ENCODE peak calls at places on chromosomes 3 and 15, in five cellular contexts. One of them, this sample, is unnamed.

GRCh38 chr15:43207024-43207423 is 13.8 kb downstream of the EPB42 start:
- DNase-seq in AG04450: no peak
- DNase-seq in CD8-positive, alpha-beta T cell: no peak
- DNase-seq in cardiac fibroblast: no peak
- DNase-seq in fibroblast of villous mesenchyme: no peak
- DNase-seq in this sample: no peak

GRCh38 chr3:13133471-13133981 is 60.3 kb upstream of the IQSEC1 start:
- DNase-seq in CD8-positive, alpha-beta T cell: no peak
- DNase-seq in AG04450: no peak
- DNase-seq in cardiac fibroblast: no peak
- DNase-seq in fibroblast of villous mesenchyme: no peak
- DNase-seq in this sample: no peak

GRCh38 chr3:58258392-58259040 is 20.9 kb downstream of the ABHD6 start:
- DNase-seq in CD8-positive, alpha-beta T cell: no peak
- DNase-seq in cardiac fibroblast: no peak
- DNase-seq in AG04450: no peak
- DNase-seq in fibroblast of villous mesenchyme: no peak
- DNase-seq in this sample: no peak

GRCh38 chr15:95446854-95447253 is 883.6 kb upstream of the NR2F2 start:
- DNase-seq in fibroblast of villous mesenchyme: no peak
- DNase-seq in AG04450: no peak
- DNase-seq in CD8-positive, alpha-beta T cell: no peak
- DNase-seq in cardiac fibroblast: no peak
- DNase-seq in this sample: no peak

GRCh38 chr15:56919708-56920637 is 1.5 kb downstream of the TCF12 start:
- DNase-seq in AG04450: no peak
- DNase-seq in fibroblast of villous mesenchyme: peak
- DNase-seq in CD8-positive, alpha-beta T cell: peak
- DNase-seq in cardiac fibroblast: peak
- DNase-seq in this sample: no peak

GRCh38 chr3:54083901-54084300 is 38.5 kb upstream of the CACNA2D3 start:
- DNase-seq in fibroblast of villous mesenchyme: no peak
- DNase-seq in CD8-positive, alpha-beta T cell: no peak
- DNase-seq in cardiac fibroblast: no peak
- DNase-seq in AG04450: no peak
- DNase-seq in this sample: no peak

GRCh38 chr3:144556392-144556791 is 584.8 kb downstream of the DIPK2A start:
- DNase-seq in fibroblast of villous mesenchyme: peak
- DNase-seq in AG04450: no peak
- DNase-seq in cardiac fibroblast: no peak
- DNase-seq in CD8-positive, alpha-beta T cell: no peak
- DNase-seq in this sample: no peak

GRCh38 chr3:165619077-165619476 is 218.1 kb downstream of the BCHE start:
- DNase-seq in AG04450: no peak
- DNase-seq in CD8-positive, alpha-beta T cell: no peak
- DNase-seq in fibroblast of villous mesenchyme: no peak
- DNase-seq in cardiac fibroblast: no peak
- DNase-seq in this sample: no peak

GRCh38 chr3:196639517-196640500 is at the start of gene NRROS:
- DNase-seq in CD8-positive, alpha-beta T cell: peak
- DNase-seq in fibroblast of villous mesenchyme: peak
- DNase-seq in cardiac fibroblast: peak
- DNase-seq in AG04450: no peak
- DNase-seq in this sample: no peak

GRCh38 chr3:64748244-64748894 is 60.6 kb upstream of the ADAMTS9 start:
- DNase-seq in CD8-positive, alpha-beta T cell: no peak
- DNase-seq in fibroblast of villous mesenchyme: no peak
- DNase-seq in cardiac fibroblast: no peak
- DNase-seq in AG04450: no peak
- DNase-seq in this sample: no peak

GRCh38 chr3:163071684-163072083 is 1575.1 kb downstream of the OTOL1 start:
- DNase-seq in fibroblast of villous mesenchyme: peak
- DNase-seq in AG04450: no peak
- DNase-seq in cardiac fibroblast: peak
- DNase-seq in CD8-positive, alpha-beta T cell: no peak
- DNase-seq in this sample: no peak

GRCh38 chr3:69142090-69142489 is 19.7 kb upstream of the LMOD3 start:
- DNase-seq in AG04450: peak
- DNase-seq in CD8-positive, alpha-beta T cell: no peak
- DNase-seq in cardiac fibroblast: peak
- DNase-seq in fibroblast of villous mesenchyme: peak
- DNase-seq in this sample: no peak

GRCh38 chr15:67660874-67661606 is 118.5 kb downstream of the MAP2K5 start:
- DNase-seq in AG04450: no peak
- DNase-seq in CD8-positive, alpha-beta T cell: no peak
- DNase-seq in fibroblast of villous mesenchyme: no peak
- DNase-seq in cardiac fibroblast: no peak
- DNase-seq in this sample: no peak

GRCh38 chr3:39435006-39435748 is 28.7 kb downstream of the RPSA start:
- DNase-seq in fibroblast of villous mesenchyme: peak
- DNase-seq in CD8-positive, alpha-beta T cell: no peak
- DNase-seq in AG04450: no peak
- DNase-seq in cardiac fibroblast: no peak
- DNase-seq in this sample: no peak

GRCh38 chr15:33735637-33736247 is 232.6 kb upstream of the CHRM5 start:
- DNase-seq in CD8-positive, alpha-beta T cell: no peak
- DNase-seq in fibroblast of villous mesenchyme: peak
- DNase-seq in AG04450: no peak
- DNase-seq in cardiac fibroblast: peak
- DNase-seq in this sample: no peak

GRCh38 chr3:26623409-26624208 is 1.0 kb downstream of the LRRC3B start:
- DNase-seq in CD8-positive, alpha-beta T cell: no peak
- DNase-seq in cardiac fibroblast: no peak
- DNase-seq in fibroblast of villous mesenchyme: no peak
- DNase-seq in AG04450: no peak
- DNase-seq in this sample: no peak

DNA sequence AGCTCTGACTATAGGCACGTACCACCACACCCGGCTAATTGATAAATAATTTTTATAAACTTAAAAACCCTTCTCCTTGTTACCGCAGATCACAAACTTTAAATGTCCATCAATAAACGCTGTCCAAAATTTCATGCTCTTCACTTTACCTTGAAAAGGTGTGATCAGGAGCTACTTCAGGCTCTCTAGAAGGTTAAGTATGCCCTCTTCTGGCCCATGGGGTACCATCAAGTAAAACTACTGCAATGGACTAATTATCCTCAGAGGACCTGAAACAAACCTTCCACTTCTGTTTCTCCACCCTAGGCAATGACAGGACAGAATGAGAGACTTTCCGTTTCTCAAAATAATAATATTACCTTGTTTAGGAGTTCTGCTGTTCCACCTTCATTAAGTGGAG is 9.2 kb downstream of the LZTFL1 start:
- DNase-seq in cardiac fibroblast: peak
- DNase-seq in fibroblast of villous mesenchyme: peak
- DNase-seq in AG04450: no peak
- DNase-seq in CD8-positive, alpha-beta T cell: no peak
- DNase-seq in this sample: no peak
- TF ChIP-seq CTCF in cardiac fibroblast: no peak
- TF ChIP-seq CTCF in fibroblast of villous mesenchyme: peak
- TF ChIP-seq CTCF in AG04450: peak
- TF ChIP-seq CTCF in CD8-positive, alpha-beta T cell: no peak
- TF ChIP-seq CTCF in this sample: peak

GRCh38 chr15:100809587-100809986 is 70.0 kb upstream of the ALDH1A3 start:
- DNase-seq in fibroblast of villous mesenchyme: no peak
- DNase-seq in AG04450: no peak
- DNase-seq in CD8-positive, alpha-beta T cell: no peak
- DNase-seq in cardiac fibroblast: no peak
- DNase-seq in this sample: no peak
- H3K4me3 ChIP-seq in fibroblast of villous mesenchyme: no peak
- H3K4me3 ChIP-seq in AG04450: no peak
- H3K4me3 ChIP-seq in CD8-positive, alpha-beta T cell: no peak
- H3K4me3 ChIP-seq in cardiac fibroblast: no peak
- H3K4me3 ChIP-seq in this sample: no peak

GRCh38 chr3:100662113-100662823 is 47.0 kb upstream of the TFG start:
- DNase-seq in CD8-positive, alpha-beta T cell: no peak
- DNase-seq in cardiac fibroblast: peak
- DNase-seq in fibroblast of villous mesenchyme: peak
- DNase-seq in AG04450: no peak
- DNase-seq in this sample: no peak
- TF ChIP-seq CTCF in CD8-positive, alpha-beta T cell: no peak
- TF ChIP-seq CTCF in cardiac fibroblast: no peak
- TF ChIP-seq CTCF in fibroblast of villous mesenchyme: no peak
- TF ChIP-seq CTCF in AG04450: no peak
- TF ChIP-seq CTCF in this sample: no peak

GRCh38 chr3:121924734-121925133 is 30.5 kb downstream of the SLC15A2 start:
- DNase-seq in CD8-positive, alpha-beta T cell: no peak
- DNase-seq in fibroblast of villous mesenchyme: no peak
- DNase-seq in AG04450: no peak
- DNase-seq in cardiac fibroblast: no peak
- DNase-seq in this sample: no peak

GRCh38 chr3:121913305-121913704 is 19.1 kb downstream of the SLC15A2 start:
- DNase-seq in fibroblast of villous mesenchyme: no peak
- DNase-seq in cardiac fibroblast: no peak
- DNase-seq in CD8-positive, alpha-beta T cell: no peak
- DNase-seq in AG04450: no peak
- DNase-seq in this sample: no peak

GRCh38 chr3:121916189-121916588 is 22.0 kb downstream of the SLC15A2 start:
- DNase-seq in cardiac fibroblast: no peak
- DNase-seq in CD8-positive, alpha-beta T cell: no peak
- DNase-seq in AG04450: no peak
- DNase-seq in fibroblast of villous mesenchyme: no peak
- DNase-seq in this sample: no peak

GRCh38 chr3:121914081-121914998 is 20.1 kb downstream of the SLC15A2 start:
- DNase-seq in cardiac fibroblast: no peak
- DNase-seq in AG04450: no peak
- DNase-seq in fibroblast of villous mesenchyme: no peak
- DNase-seq in CD8-positive, alpha-beta T cell: no peak
- DNase-seq in this sample: no peak

GRCh38 chr3:121918779-121919483 is 24.7 kb downstream of the SLC15A2 start:
- DNase-seq in cardiac fibroblast: peak
- DNase-seq in CD8-positive, alpha-beta T cell: no peak
- DNase-seq in AG04450: peak
- DNase-seq in fibroblast of villous mesenchyme: no peak
- DNase-seq in this sample: no peak
- H3K4me3 ChIP-seq in cardiac fibroblast: no peak
- H3K4me3 ChIP-seq in CD8-positive, alpha-beta T cell: no peak
- H3K4me3 ChIP-seq in AG04450: no peak
- H3K4me3 ChIP-seq in fibroblast of villous mesenchyme: no peak
- H3K4me3 ChIP-seq in this sample: no peak

GRCh38 chr3:157131861-157132260 is 28.1 kb downstream of the CCNL1 start:
- DNase-seq in cardiac fibroblast: no peak
- DNase-seq in fibroblast of villous mesenchyme: no peak
- DNase-seq in CD8-positive, alpha-beta T cell: no peak
- DNase-seq in AG04450: no peak
- DNase-seq in this sample: no peak

GRCh38 chr3:157129782-157130137 is 30.2 kb downstream of the CCNL1 start:
- DNase-seq in cardiac fibroblast: no peak
- DNase-seq in fibroblast of villous mesenchyme: no peak
- DNase-seq in AG04450: no peak
- DNase-seq in CD8-positive, alpha-beta T cell: no peak
- DNase-seq in this sample: no peak

GRCh38 chr3:157130138-157130880 is 29.6 kb downstream of the CCNL1 start:
- DNase-seq in cardiac fibroblast: peak
- DNase-seq in CD8-positive, alpha-beta T cell: peak
- DNase-seq in AG04450: no peak
- DNase-seq in fibroblast of villous mesenchyme: peak
- DNase-seq in this sample: no peak

GRCh38 chr3:157132341-157132740 is 27.6 kb downstream of the CCNL1 start:
- DNase-seq in AG04450: no peak
- DNase-seq in cardiac fibroblast: no peak
- DNase-seq in CD8-positive, alpha-beta T cell: no peak
- DNase-seq in fibroblast of villous mesenchyme: no peak
- DNase-seq in this sample: no peak

DNA sequence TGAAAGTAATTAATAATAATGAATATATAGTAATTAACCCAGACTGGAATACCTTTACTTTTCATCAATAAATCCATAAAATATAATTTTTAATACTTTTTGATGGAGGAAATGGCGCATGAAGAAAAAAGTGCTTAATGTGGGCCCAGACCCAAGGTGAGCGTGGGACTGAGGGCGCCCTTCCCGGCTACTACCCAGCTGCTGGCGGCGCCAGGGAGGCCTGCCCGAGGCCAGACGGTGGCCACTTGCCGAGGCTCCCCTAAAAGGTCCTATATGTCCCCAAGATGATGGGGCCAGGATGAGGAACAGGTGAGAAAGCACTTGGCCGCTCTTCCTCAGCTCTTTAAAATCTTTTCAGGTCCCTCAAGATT is 29.1 kb downstream of the CCNL1 start:
- DNase-seq in fibroblast of villous mesenchyme: no peak
- DNase-seq in AG04450: no peak
- DNase-seq in CD8-positive, alpha-beta T cell: no peak
- DNase-seq in cardiac fibroblast: no peak
- DNase-seq in this sample: no peak
- TF ChIP-seq CTCF in fibroblast of villous mesenchyme: no peak
- TF ChIP-seq CTCF in AG04450: no peak
- TF ChIP-seq CTCF in CD8-positive, alpha-beta T cell: peak
- TF ChIP-seq CTCF in cardiac fibroblast: no peak
- TF ChIP-seq CTCF in this sample: no peak

GRCh38 chr3:52682016-52682415 is 3.7 kb downstream of the PBRM1 start:
- DNase-seq in fibroblast of villous mesenchyme: peak
- DNase-seq in AG04450: no peak
- DNase-seq in CD8-positive, alpha-beta T cell: no peak
- DNase-seq in cardiac fibroblast: peak
- DNase-seq in this sample: peak
- H3K4me3 ChIP-seq in fibroblast of villous mesenchyme: no peak
- H3K4me3 ChIP-seq in AG04450: no peak
- H3K4me3 ChIP-seq in CD8-positive, alpha-beta T cell: no peak
- H3K4me3 ChIP-seq in cardiac fibroblast: no peak
- H3K4me3 ChIP-seq in this sample: no peak

GRCh38 chr3:12049675-12050074 is 45.5 kb downstream of the SYN2 start:
- DNase-seq in fibroblast of villous mesenchyme: peak
- DNase-seq in CD8-positive, alpha-beta T cell: no peak
- DNase-seq in AG04450: no peak
- DNase-seq in cardiac fibroblast: peak
- DNase-seq in this sample: no peak

GRCh38 chr3:12044860-12045259 is 40.7 kb downstream of the SYN2 start:
- DNase-seq in CD8-positive, alpha-beta T cell: no peak
- DNase-seq in AG04450: no peak
- DNase-seq in fibroblast of villous mesenchyme: no peak
- DNase-seq in cardiac fibroblast: no peak
- DNase-seq in this sample: no peak

GRCh38 chr3:12041476-12041875 is 37.3 kb downstream of the SYN2 start:
- DNase-seq in fibroblast of villous mesenchyme: no peak
- DNase-seq in cardiac fibroblast: no peak
- DNase-seq in CD8-positive, alpha-beta T cell: no peak
- DNase-seq in AG04450: no peak
- DNase-seq in this sample: no peak

GRCh38 chr3:12042638-12043037 is 38.5 kb downstream of the SYN2 start:
- DNase-seq in AG04450: no peak
- DNase-seq in CD8-positive, alpha-beta T cell: no peak
- DNase-seq in cardiac fibroblast: no peak
- DNase-seq in fibroblast of villous mesenchyme: no peak
- DNase-seq in this sample: no peak

DNA sequence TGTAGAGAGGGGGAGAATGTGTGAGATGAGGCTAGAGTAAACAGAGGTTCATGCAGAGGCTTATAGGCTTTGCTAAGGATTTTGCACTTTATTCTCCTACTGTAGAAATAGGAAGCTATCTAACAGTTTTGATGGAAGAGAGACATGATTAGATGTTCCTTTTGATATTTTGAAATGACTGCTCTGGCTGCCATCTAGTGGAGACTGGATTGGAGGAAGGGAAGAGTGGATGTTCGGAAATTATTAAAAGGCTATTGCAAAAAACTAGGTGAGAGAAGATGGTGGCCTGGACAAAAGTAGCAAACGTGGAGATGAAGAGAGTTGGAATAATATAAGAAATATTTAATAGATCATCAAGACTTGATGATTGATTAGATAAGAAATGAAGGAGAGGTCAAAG is 42.2 kb downstream of the SYN2 start:
- DNase-seq in cardiac fibroblast: no peak
- DNase-seq in fibroblast of villous mesenchyme: peak
- DNase-seq in CD8-positive, alpha-beta T cell: no peak
- DNase-seq in AG04450: no peak
- DNase-seq in this sample: no peak
- TF ChIP-seq CTCF in cardiac fibroblast: peak
- TF ChIP-seq CTCF in fibroblast of villous mesenchyme: peak
- TF ChIP-seq CTCF in CD8-positive, alpha-beta T cell: no peak
- TF ChIP-seq CTCF in AG04450: peak
- TF ChIP-seq CTCF in this sample: peak

GRCh38 chr3:194574639-194575483 is 58.4 kb downstream of the TMEM44 start:
- DNase-seq in AG04450: no peak
- DNase-seq in CD8-positive, alpha-beta T cell: no peak
- DNase-seq in fibroblast of villous mesenchyme: peak
- DNase-seq in cardiac fibroblast: peak
- DNase-seq in this sample: peak
- H3K4me3 ChIP-seq in AG04450: no peak
- H3K4me3 ChIP-seq in CD8-positive, alpha-beta T cell: no peak
- H3K4me3 ChIP-seq in fibroblast of villous mesenchyme: no peak
- H3K4me3 ChIP-seq in cardiac fibroblast: no peak
- H3K4me3 ChIP-seq in this sample: no peak

This sample was measured in epithelial cell of proximal tubule.